ENCODE peak calls at places on chromosomes 4 and X, in four cellular contexts. T is activated T-helper 1 cell treated with Interleukin-2 at 50 U/mL for 16 hours, Q is HCT116, A is lower lobe of right lung. J is an unnamed sample.
A peak's percentile ranks its signal among the peaks of the same experiment; 100 is the strongest.

GRCh38 chr4:37008199-37008598 is 236.3 kb upstream of the NWD2 start:
- DNase-seq in T (no peak), Q (no peak), A (no peak), J (no peak)

GRCh38 chr4:82043081-82043808 is 330.5 kb downstream of the HNRNPD start:
- DNase-seq in T (no peak), Q (no peak), A (no peak), J (no peak)

GRCh38 chr4:168648929-168649328 is 152.1 kb downstream of the PALLD start:
- DNase-seq in T (no peak), Q (no peak), A (no peak), J (peak; percentile 44)

GRCh38 chr4:98469776-98470175 is 188.6 kb downstream of the TSPAN5 start:
- DNase-seq in T (no peak), Q (no peak), A (no peak), J (no peak)

GRCh38 chrX:94435799-94436198 is 761.8 kb downstream of the FAM133A start:
- DNase-seq in T (no peak), Q (no peak), A (no peak), J (no peak)

GRCh38 chrX:40933132-40934078 is 151.8 kb upstream of the USP9X start:
- DNase-seq in T (no peak), Q (no peak), A (no peak), J (no peak)

GRCh38 chr4:1039493-1040343 is 28.3 kb downstream of the FGFRL1 start:
- DNase-seq in T (no peak), Q (no peak), A (no peak), J (no peak)

GRCh38 chr4:84681488-84682274 is 98.8 kb downstream of the CDS1 start:
- DNase-seq in T (no peak), Q (no peak), A (no peak), J (peak; percentile 38)

GRCh38 chr4:176333076-176333475 is 13.3 kb downstream of the SPCS3 start:
- DNase-seq in T (no peak), Q (no peak), A (no peak), J (no peak)

GRCh38 chrX:72115380-72115779 is 16.3 kb downstream of the RTL5 start:
- DNase-seq in T (no peak), Q (no peak), A (no peak), J (no peak)

J was measured in GM04504.